ENCODE peak calls at places on chromosomes 2 and 18, in eight cellular contexts. K is breast epithelium; C is H7; J is effector memory CD4-positive, alpha-beta T cell; Y is adrenal gland; Q is GM06990; P is MM.1S; D is ascending aorta. X is an unnamed sample. For H3K36me3, the result is how much of the 10 kb centered on the place peaks cover.

GRCh38 chr2:31483246-31483645 is 68.7 kb upstream of the XDH start:
- DNase-seq in K (no peak), C (no peak), J (no peak), Y (no peak), Q (no peak), P (no peak), D (no peak), X (no peak)

GRCh38 chr2:101736861-101737291 is 39.4 kb downstream of the MAP4K4 start:
- DNase-seq in K (no peak), C (no peak), J (no peak), Y (peak), Q (no peak), P (no peak), D (no peak), X (no peak)

GRCh38 chr2:191748528-191749180 is 70.7 kb downstream of the NABP1 start:
- DNase-seq in K (no peak), C (no peak), J (no peak), Y (no peak), Q (peak), P (peak), D (no peak), X (no peak)

GRCh38 chr2:69225933-69226332 is 161.1 kb downstream of the GFPT1 start:
- DNase-seq in K (no peak), C (no peak), J (no peak), Y (no peak), Q (no peak), P (no peak), D (no peak), X (no peak)

GRCh38 chr18:48408111-48408726 is 964 bp downstream of the ZBTB7C start:
- DNase-seq in K (no peak), C (peak), J (no peak), Y (peak), Q (peak), P (no peak), D (no peak), X (no peak)

GRCh38 chr2:64646007-64646880 is 7.5 kb downstream of the SERTAD2 start:
- DNase-seq in K (peak), C (peak), J (peak), Y (peak), Q (peak), P (peak), D (no peak), X (peak)

GRCh38 chr2:127675335-127676261 is at the start of gene LIMS2:
- DNase-seq in K (peak), C (peak), J (no peak), Y (peak), Q (no peak), P (no peak), D (no peak), X (no peak)

GRCh38 chr2:20568501-20569463 is 82.1 kb downstream of the HS1BP3 start:
- DNase-seq in K (no peak), C (no peak), J (no peak), Y (no peak), Q (no peak), P (no peak), D (no peak), X (no peak)

GRCh38 chr2:128799736-128800135 is 481.1 kb upstream of the HS6ST1 start:
- DNase-seq in K (peak), C (no peak), J (no peak), Y (no peak), Q (no peak), P (no peak), D (no peak), X (no peak)

GRCh38 chr18:69974365-69974764 is 26.7 kb upstream of the CD226 start:
- DNase-seq in K (no peak), C (no peak), J (no peak), Y (no peak), Q (no peak), P (no peak), D (no peak), X (no peak)

GRCh38 chr2:100425107-100425506 is 7.6 kb upstream of the CHST10 start:
- DNase-seq in K (no peak), C (no peak), J (no peak), Y (no peak), Q (no peak), P (no peak), D (no peak), X (no peak)

GRCh38 chr2:198525196-198525595 is 720.8 kb downstream of the PLCL1 start:
- DNase-seq in K (no peak), C (no peak), J (no peak), Y (no peak), Q (no peak), P (no peak), D (no peak), X (no peak)

GRCh38 chr2:167961536-167961935 is 285.9 kb downstream of the STK39 start:
- DNase-seq in K (no peak), C (no peak), J (no peak), Y (no peak), Q (no peak), P (no peak), D (no peak), X (no peak)

GRCh38 chr2:70527447-70528080 is 26.1 kb downstream of the TGFA start:
- DNase-seq in K (no peak), C (no peak), J (no peak), Y (no peak), Q (no peak), P (no peak), D (no peak), X (peak)

GRCh38 chr18:72410399-72410798 is 133.7 kb downstream of the CBLN2 start:
- DNase-seq in K (no peak), C (no peak), J (no peak), Y (no peak), Q (no peak), P (peak), D (no peak), X (no peak)

GRCh38 chr2:207188601-207189000 is 22.9 kb upstream of the KLF7 start:
- DNase-seq in K (no peak), C (no peak), J (no peak), Y (no peak), Q (no peak), P (peak), D (no peak), X (no peak)

GRCh38 chr2:42789751-42790150 is 2.6 kb downstream of the HAAO start:
- DNase-seq in K (no peak), C (no peak), J (no peak), Y (no peak), Q (no peak), P (no peak), D (no peak), X (no peak)

GRCh38 chr2:11213090-11213638 is 57.9 kb downstream of the SLC66A3 start:
- DNase-seq in K (no peak), C (no peak), J (no peak), Y (no peak), Q (no peak), P (no peak), D (no peak), X (no peak)

GRCh38 chr18:22556271-22556990 is 138.7 kb upstream of the CTAGE1 start:
- DNase-seq in K (no peak), C (no peak), J (no peak), Y (peak), Q (no peak), P (no peak), D (peak), X (peak)

GRCh38 chr2:151138507-151138906 is 123.2 kb downstream of the RBM43 start:
- DNase-seq in K (no peak), C (no peak), J (no peak), Y (no peak), Q (no peak), P (no peak), D (no peak), X (no peak)

GRCh38 chr18:76558881-76559667 is 64.0 kb upstream of the ZNF516 start:
- DNase-seq in K (no peak), C (no peak), J (no peak), Y (no peak), Q (no peak), P (no peak), D (no peak), X (no peak)

GRCh38 chr18:11849845-11850747 is 1.1 kb upstream of the CHMP1B start:
- DNase-seq in K (peak), C (no peak), J (peak), Y (peak), Q (no peak), P (peak), D (peak), X (peak)

GRCh38 chr2:124561486-124561885 is 536.4 kb downstream of the CNTNAP5 start:
- DNase-seq in K (no peak), C (no peak), J (no peak), Y (no peak), Q (no peak), P (no peak), D (no peak), X (no peak)

GRCh38 chr2:26629346-26629630 is 11.9 kb downstream of the CIB4 start:
- DNase-seq in K (no peak), C (no peak), J (no peak), Y (no peak), Q (no peak), P (no peak), D (no peak), X (no peak)

GRCh38 chr2:127066942-127067341 is 40.0 kb downstream of the BIN1 start:
- DNase-seq in K (no peak), C (no peak), J (no peak), Y (peak), Q (no peak), P (no peak), D (no peak), X (no peak)

GRCh38 chr2:4973973-4974372 is 718.2 kb upstream of the SOX11 start:
- DNase-seq in K (no peak), C (no peak), J (no peak), Y (no peak), Q (peak), P (no peak), D (no peak), X (no peak)

GRCh38 chr2:3238951-3239841 is 138.4 kb downstream of the EIPR1 start:
- DNase-seq in K (no peak), C (no peak), J (no peak), Y (no peak), Q (no peak), P (no peak), D (no peak), X (peak)

GRCh38 chr18:52340466-52341378 is 725 bp downstream of the DCC start:
- DNase-seq in K (no peak), C (peak), J (no peak), Y (no peak), Q (no peak), P (no peak), D (no peak), X (no peak)

GRCh38 chr2:164782323-164782722 is 59.3 kb downstream of the COBLL1 start:
- DNase-seq in K (no peak), C (no peak), J (no peak), Y (peak), Q (no peak), P (no peak), D (no peak), X (no peak)

GRCh38 chr2:172270278-172271079 is 156.9 kb upstream of the ITGA6 start:
- DNase-seq in K (no peak), C (no peak), J (no peak), Y (no peak), Q (no peak), P (no peak), D (no peak), X (no peak)

GRCh38 chr2:181252248-181253148 is 204.7 kb upstream of the ITGA4 start:
- DNase-seq in K (no peak), C (no peak), J (no peak), Y (no peak), Q (no peak), P (no peak), D (no peak), X (no peak)

GRCh38 chr2:63696496-63696895 is 107.7 kb downstream of the MDH1 start:
- DNase-seq in K (no peak), C (no peak), J (no peak), Y (no peak), Q (no peak), P (no peak), D (no peak), X (no peak)

GRCh38 chr18:36817039-36817438 is 11.8 kb downstream of the TPGS2 start:
- DNase-seq in K (no peak), C (no peak), J (no peak), Y (no peak), Q (no peak), P (no peak), D (no peak), X (no peak)

GRCh38 chr2:675051-675450 is 2.2 kb downstream of the TMEM18 start:
- DNase-seq in K (no peak), C (no peak), J (no peak), Y (no peak), Q (no peak), P (no peak), D (no peak), X (no peak)

GRCh38 chr2:19714926-19715325 is 186.9 kb downstream of the TTC32 start:
- DNase-seq in K (no peak), C (no peak), J (no peak), Y (no peak), Q (no peak), P (no peak), D (no peak), X (no peak)

GRCh38 chr2:55239656-55240222 is 7.3 kb downstream of the RPS27A start:
- DNase-seq in K (no peak), C (no peak), J (no peak), Y (no peak), Q (no peak), P (no peak), D (no peak), X (no peak)
- H3K36me3 ChIP-seq in K (under half), C (under half), J (under half), Y (under half), Q (under half), P (under half), D (half or more), X (under half)

GRCh38 chr18:50388988-50389387 is 14.1 kb downstream of the SKA1 start:
- DNase-seq in K (no peak), C (no peak), J (no peak), Y (no peak), Q (no peak), P (no peak), D (no peak), X (no peak)
- H3K36me3 ChIP-seq in K (under half), C (under half), J (under half), Y (under half), Q (under half), P (under half), D (under half), X (under half)

DNA sequence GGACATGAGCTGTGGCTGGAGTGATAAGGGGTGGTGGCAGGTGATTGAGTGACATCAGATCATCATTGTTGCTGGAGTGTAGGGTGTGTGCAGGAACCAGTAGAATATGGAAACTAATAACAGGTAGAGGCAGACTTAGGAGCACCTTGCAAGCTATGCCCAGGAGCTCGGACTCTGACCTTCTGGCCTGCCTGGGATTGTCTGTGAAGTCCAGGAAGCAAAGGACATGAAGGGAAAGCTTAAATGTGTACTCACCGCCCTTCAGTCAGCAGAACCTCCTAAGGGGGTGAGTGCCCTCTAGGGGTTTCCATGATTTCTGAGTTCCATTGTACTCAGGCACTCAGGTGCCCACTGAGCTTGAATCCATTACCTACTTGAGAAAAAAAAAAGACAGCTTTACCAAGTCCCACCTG is 104.2 kb downstream of the CRIM1 start:
- DNase-seq in K (no peak), C (peak), J (no peak), Y (peak), Q (no peak), P (no peak), D (no peak), X (peak)
- H3K36me3 ChIP-seq in K (under half), C (under half), J (under half), Y (under half), Q (under half), P (under half), D (under half), X (under half)

DNA sequence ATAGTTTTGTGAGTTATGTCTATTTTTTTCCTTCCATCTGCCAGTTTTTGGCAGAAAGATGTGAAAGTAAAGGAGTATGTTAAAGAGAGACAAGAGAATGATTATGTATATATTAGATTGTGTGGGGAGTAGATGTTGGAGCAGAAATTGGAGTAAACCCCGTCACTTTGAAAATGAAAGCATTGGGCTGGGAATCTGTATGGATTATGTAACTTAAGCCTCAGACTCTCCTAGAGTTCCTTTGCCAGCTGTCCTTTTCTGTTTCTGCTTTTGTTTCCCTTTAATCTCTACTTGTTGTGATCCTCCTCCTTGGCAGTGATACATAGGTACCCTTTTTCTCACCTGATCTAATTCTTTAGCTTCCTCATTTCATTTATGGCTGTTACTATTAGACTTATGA is 19.2 kb downstream of the CCDC138 start:
- DNase-seq in K (no peak), C (no peak), J (no peak), Y (no peak), Q (no peak), P (no peak), D (no peak), X (no peak)
- H3K36me3 ChIP-seq in K (under half), C (under half), J (under half), Y (under half), Q (under half), P (under half), D (under half), X (under half)

DNA sequence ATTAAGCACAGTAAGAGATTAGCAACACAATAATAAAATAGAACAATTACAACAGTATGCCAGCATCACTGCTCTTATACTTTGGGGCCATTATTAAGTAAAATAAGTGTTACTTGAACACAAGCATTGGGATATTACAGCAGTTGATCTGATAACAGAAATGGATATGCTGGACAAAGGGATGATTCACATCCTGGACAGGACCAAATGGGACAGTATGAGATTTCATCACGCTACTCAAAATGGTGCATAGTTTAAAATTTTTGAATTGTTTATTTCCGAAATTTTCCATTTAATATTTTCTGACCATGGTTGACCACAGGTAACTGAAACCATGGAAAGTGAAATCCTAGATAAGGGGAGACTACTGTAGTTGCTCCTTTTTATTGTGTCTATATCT is 138.2 kb downstream of the UBR3 start:
- DNase-seq in K (no peak), C (no peak), J (no peak), Y (no peak), Q (no peak), P (no peak), D (no peak), X (no peak)
- H3K36me3 ChIP-seq in K (under half), C (under half), J (under half), Y (under half), Q (under half), P (under half), D (under half), X (under half)

X was measured in small intestine.